ENCODE peak calls at places on chromosomes 13 and 19, in nine cellular contexts. One of them, this sample, is unnamed.

GRCh38 chr19:30227071-30227621 is 145.0 kb upstream of the ZNF536 start:
- DNase-seq in stimulated activated CD8-positive, alpha-beta memory T cell treated with anti-CD3 and anti-CD28 coated beads, Interleukin-12 subunit alpha, Interleukin-12 subunit beta, amount 100 ng/mL, for 4 hours: no peak
- DNase-seq in progenitor cell of endocrine pancreas: no peak
- DNase-seq in amniotic stem cell: no peak
- DNase-seq in A673: no peak
- DNase-seq in lung: no peak
- DNase-seq in AG09319: no peak
- DNase-seq in activated CD4-positive, CD25-positive, alpha-beta regulatory T cell: no peak
- DNase-seq in heart right ventricle: peak
- DNase-seq in this sample: no peak

GRCh38 chr19:30286378-30286777 is 85.8 kb upstream of the ZNF536 start:
- DNase-seq in AG09319: no peak
- DNase-seq in lung: no peak
- DNase-seq in A673: no peak
- DNase-seq in activated CD4-positive, CD25-positive, alpha-beta regulatory T cell: no peak
- DNase-seq in amniotic stem cell: no peak
- DNase-seq in heart right ventricle: no peak
- DNase-seq in progenitor cell of endocrine pancreas: no peak
- DNase-seq in stimulated activated CD8-positive, alpha-beta memory T cell treated with anti-CD3 and anti-CD28 coated beads, Interleukin-12 subunit alpha, Interleukin-12 subunit beta, amount 100 ng/mL, for 4 hours: no peak
- DNase-seq in this sample: no peak

GRCh38 chr13:102040812-102041211 is 361.0 kb downstream of the FGF14 start:
- DNase-seq in activated CD4-positive, CD25-positive, alpha-beta regulatory T cell: no peak
- DNase-seq in A673: no peak
- DNase-seq in AG09319: no peak
- DNase-seq in amniotic stem cell: no peak
- DNase-seq in heart right ventricle: no peak
- DNase-seq in lung: no peak
- DNase-seq in stimulated activated CD8-positive, alpha-beta memory T cell treated with anti-CD3 and anti-CD28 coated beads, Interleukin-12 subunit alpha, Interleukin-12 subunit beta, amount 100 ng/mL, for 4 hours: no peak
- DNase-seq in progenitor cell of endocrine pancreas: no peak
- DNase-seq in this sample: no peak

GRCh38 chr13:27783111-27783510 is 9.2 kb upstream of the GSX1 start:
- DNase-seq in heart right ventricle: no peak
- DNase-seq in progenitor cell of endocrine pancreas: no peak
- DNase-seq in lung: no peak
- DNase-seq in activated CD4-positive, CD25-positive, alpha-beta regulatory T cell: no peak
- DNase-seq in A673: no peak
- DNase-seq in amniotic stem cell: no peak
- DNase-seq in stimulated activated CD8-positive, alpha-beta memory T cell treated with anti-CD3 and anti-CD28 coated beads, Interleukin-12 subunit alpha, Interleukin-12 subunit beta, amount 100 ng/mL, for 4 hours: no peak
- DNase-seq in AG09319: no peak
- DNase-seq in this sample: no peak

GRCh38 chr19:45137179-45137761 is 23.5 kb downstream of the NKPD1 start:
- DNase-seq in amniotic stem cell: no peak
- DNase-seq in AG09319: no peak
- DNase-seq in A673: no peak
- DNase-seq in progenitor cell of endocrine pancreas: no peak
- DNase-seq in stimulated activated CD8-positive, alpha-beta memory T cell treated with anti-CD3 and anti-CD28 coated beads, Interleukin-12 subunit alpha, Interleukin-12 subunit beta, amount 100 ng/mL, for 4 hours: no peak
- DNase-seq in activated CD4-positive, CD25-positive, alpha-beta regulatory T cell: no peak
- DNase-seq in heart right ventricle: peak
- DNase-seq in lung: no peak
- DNase-seq in this sample: no peak

GRCh38 chr19:23222998-23223652 is 27.1 kb downstream of the ZNF724 start:
- DNase-seq in A673: no peak
- DNase-seq in activated CD4-positive, CD25-positive, alpha-beta regulatory T cell: no peak
- DNase-seq in amniotic stem cell: no peak
- DNase-seq in stimulated activated CD8-positive, alpha-beta memory T cell treated with anti-CD3 and anti-CD28 coated beads, Interleukin-12 subunit alpha, Interleukin-12 subunit beta, amount 100 ng/mL, for 4 hours: no peak
- DNase-seq in progenitor cell of endocrine pancreas: no peak
- DNase-seq in heart right ventricle: no peak
- DNase-seq in lung: no peak
- DNase-seq in AG09319: no peak
- DNase-seq in this sample: no peak

GRCh38 chr13:99854376-99854775 is 117.2 kb downstream of the ZIC5 start:
- DNase-seq in amniotic stem cell: no peak
- DNase-seq in A673: no peak
- DNase-seq in progenitor cell of endocrine pancreas: no peak
- DNase-seq in activated CD4-positive, CD25-positive, alpha-beta regulatory T cell: no peak
- DNase-seq in lung: no peak
- DNase-seq in heart right ventricle: no peak
- DNase-seq in AG09319: no peak
- DNase-seq in stimulated activated CD8-positive, alpha-beta memory T cell treated with anti-CD3 and anti-CD28 coated beads, Interleukin-12 subunit alpha, Interleukin-12 subunit beta, amount 100 ng/mL, for 4 hours: no peak
- DNase-seq in this sample: no peak

GRCh38 chr13:36130542-36131214 is 504 bp downstream of the DCLK1 start:
- DNase-seq in A673: peak
- DNase-seq in AG09319: no peak
- DNase-seq in progenitor cell of endocrine pancreas: peak
- DNase-seq in stimulated activated CD8-positive, alpha-beta memory T cell treated with anti-CD3 and anti-CD28 coated beads, Interleukin-12 subunit alpha, Interleukin-12 subunit beta, amount 100 ng/mL, for 4 hours: no peak
- DNase-seq in amniotic stem cell: no peak
- DNase-seq in lung: peak
- DNase-seq in activated CD4-positive, CD25-positive, alpha-beta regulatory T cell: no peak
- DNase-seq in heart right ventricle: peak
- DNase-seq in this sample: no peak

GRCh38 chr19:45528744-45529453 is 21.6 kb downstream of the VASP start:
- DNase-seq in stimulated activated CD8-positive, alpha-beta memory T cell treated with anti-CD3 and anti-CD28 coated beads, Interleukin-12 subunit alpha, Interleukin-12 subunit beta, amount 100 ng/mL, for 4 hours: no peak
- DNase-seq in AG09319: no peak
- DNase-seq in progenitor cell of endocrine pancreas: peak
- DNase-seq in amniotic stem cell: no peak
- DNase-seq in A673: peak
- DNase-seq in heart right ventricle: no peak
- DNase-seq in lung: peak
- DNase-seq in activated CD4-positive, CD25-positive, alpha-beta regulatory T cell: no peak
- DNase-seq in this sample: no peak

GRCh38 chr19:55605637-55606470 is at the start of gene ZNF865:
- DNase-seq in A673: peak
- DNase-seq in lung: peak
- DNase-seq in stimulated activated CD8-positive, alpha-beta memory T cell treated with anti-CD3 and anti-CD28 coated beads, Interleukin-12 subunit alpha, Interleukin-12 subunit beta, amount 100 ng/mL, for 4 hours: peak
- DNase-seq in AG09319: peak
- DNase-seq in heart right ventricle: peak
- DNase-seq in activated CD4-positive, CD25-positive, alpha-beta regulatory T cell: no peak
- DNase-seq in amniotic stem cell: peak
- DNase-seq in progenitor cell of endocrine pancreas: no peak
- DNase-seq in this sample: peak

GRCh38 chr19:11581740-11582139 is 4.3 kb upstream of the ACP5 start:
- DNase-seq in amniotic stem cell: no peak
- DNase-seq in A673: no peak
- DNase-seq in heart right ventricle: no peak
- DNase-seq in AG09319: no peak
- DNase-seq in lung: no peak
- DNase-seq in activated CD4-positive, CD25-positive, alpha-beta regulatory T cell: no peak
- DNase-seq in progenitor cell of endocrine pancreas: no peak
- DNase-seq in stimulated activated CD8-positive, alpha-beta memory T cell treated with anti-CD3 and anti-CD28 coated beads, Interleukin-12 subunit alpha, Interleukin-12 subunit beta, amount 100 ng/mL, for 4 hours: no peak
- DNase-seq in this sample: peak

GRCh38 chr19:47542030-47542475 is 27.2 kb upstream of the NAPA start:
- DNase-seq in A673: no peak
- DNase-seq in progenitor cell of endocrine pancreas: no peak
- DNase-seq in AG09319: no peak
- DNase-seq in amniotic stem cell: no peak
- DNase-seq in heart right ventricle: no peak
- DNase-seq in lung: no peak
- DNase-seq in stimulated activated CD8-positive, alpha-beta memory T cell treated with anti-CD3 and anti-CD28 coated beads, Interleukin-12 subunit alpha, Interleukin-12 subunit beta, amount 100 ng/mL, for 4 hours: no peak
- DNase-seq in activated CD4-positive, CD25-positive, alpha-beta regulatory T cell: no peak
- DNase-seq in this sample: no peak

GRCh38 chr19:56538761-56539263 is at the start of gene ZFP28:
- DNase-seq in activated CD4-positive, CD25-positive, alpha-beta regulatory T cell: peak
- DNase-seq in A673: no peak
- DNase-seq in amniotic stem cell: no peak
- DNase-seq in heart right ventricle: peak
- DNase-seq in stimulated activated CD8-positive, alpha-beta memory T cell treated with anti-CD3 and anti-CD28 coated beads, Interleukin-12 subunit alpha, Interleukin-12 subunit beta, amount 100 ng/mL, for 4 hours: no peak
- DNase-seq in lung: peak
- DNase-seq in AG09319: no peak
- DNase-seq in progenitor cell of endocrine pancreas: peak
- DNase-seq in this sample: peak